ENCODE peak calls at places on chromosome 14, in six cellular contexts. F, M, D, I, J and G are unnamed samples.

GRCh38 chr14:103538291-103539055 is 9.5 kb downstream of the TRMT61A start:
- DNase-seq in F (no peak), M (no peak), D (no peak), I (no peak), J (no peak), G (no peak)

GRCh38 chr14:101598159-101598558 is 36.9 kb downstream of the DIO3 start:
- DNase-seq in F (no peak), M (no peak), D (no peak), I (no peak), J (peak; percentile 3), G (no peak)

GRCh38 chr14:54108481-54109471 is 152.2 kb upstream of the BMP4 start:
- DNase-seq in F (peak; percentile 95), M (no peak), D (peak; percentile 82), I (no peak), J (no peak), G (no peak)

GRCh38 chr14:89504602-89505320 is 87.7 kb upstream of the FOXN3 start:
- DNase-seq in F (peak; percentile 50), M (no peak), D (peak; percentile 84), I (peak; percentile 43), J (no peak), G (no peak)

GRCh38 chr14:92582706-92583452 is 69.3 kb downstream of the RIN3 start:
- DNase-seq in F (no peak), M (no peak), D (no peak), I (no peak), J (no peak), G (no peak)

GRCh38 chr14:100440207-100440631 is 117.1 kb downstream of the SLC25A47 start:
- DNase-seq in F (peak; percentile 73), M (no peak), D (peak; percentile 58), I (peak; percentile 82), J (peak; percentile 74), G (no peak)

GRCh38 chr14:45610303-45610702 is 357.3 kb upstream of the MIS18BP1 start:
- DNase-seq in F (no peak), M (no peak), D (no peak), I (no peak), J (no peak), G (no peak)

GRCh38 chr14:36001936-36002335 is 174.6 kb downstream of the PTCSC3 start:
- DNase-seq in F (no peak), M (no peak), D (no peak), I (no peak), J (no peak), G (no peak)

GRCh38 chr14:104897286-104898194 is 27.1 kb upstream of the PLD4 start:
- DNase-seq in F (no peak), M (no peak), D (no peak), I (no peak), J (peak; percentile 27), G (peak; percentile 61)

GRCh38 chr14:73743431-73743931 is 29.3 kb upstream of the PNMA1 start:
- DNase-seq in F (peak; percentile 38), M (no peak), D (no peak), I (peak; percentile 77), J (no peak), G (no peak)

GRCh38 chr14:90760055-90760444 is 56.2 kb downstream of the TTC7B start:
- DNase-seq in F (no peak), M (no peak), D (no peak), I (no peak), J (no peak), G (no peak)

GRCh38 chr14:32593290-32593942 is 264.3 kb downstream of the AKAP6 start:
- DNase-seq in F (peak; percentile 48), M (no peak), D (peak; percentile 69), I (no peak), J (no peak), G (no peak)

GRCh38 chr14:38207342-38207741 is 362 bp upstream of the SSTR1 start:
- DNase-seq in F (peak; percentile 9), M (no peak), D (no peak), I (no peak), J (no peak), G (no peak)

GRCh38 chr14:92121207-92121669 is 268 bp downstream of the NDUFB1 start:
- DNase-seq in F (peak; percentile 57), M (no peak), D (peak; percentile 43), I (peak; percentile 58), J (no peak), G (no peak)

GRCh38 chr14:67357583-67358354 is 1.8 kb downstream of the ATP6V1D start:
- DNase-seq in F (no peak), M (no peak), D (peak; percentile 30), I (no peak), J (no peak), G (no peak)
- H3K27ac ChIP-seq in F (peak overlapping the region; percentile 34), M (no peak overlapping the region), D (no peak overlapping the region), I (no peak overlapping the region), J (no peak overlapping the region), G (no peak overlapping the region)

GRCh38 chr14:75428230-75429104 is 645 bp downstream of the JDP2 start:
- DNase-seq in F (peak; percentile 44), M (no peak), D (no peak), I (peak; percentile 38), J (peak; percentile 59), G (no peak)
- H3K4me1 ChIP-seq in F (peaks cover 20% of the 10 kb centered on the region), M (peaks cover 61% of the 10 kb centered on the region), D (peaks cover 22% of the 10 kb centered on the region), I (peaks cover 56% of the 10 kb centered on the region), J (peaks cover 22% of the 10 kb centered on the region), G (peaks cover 17% of the 10 kb centered on the region)

GRCh38 chr14:29800961-29801360 is 126.7 kb downstream of the PRKD1 start:
- DNase-seq in F (no peak), M (no peak), D (no peak), I (no peak), J (no peak), G (no peak)

GRCh38 chr14:29799718-29800117 is 127.9 kb downstream of the PRKD1 start:
- DNase-seq in F (no peak), M (no peak), D (no peak), I (no peak), J (no peak), G (no peak)

GRCh38 chr14:29803045-29803444 is 124.6 kb downstream of the PRKD1 start:
- DNase-seq in F (no peak), M (no peak), D (no peak), I (no peak), J (no peak), G (no peak)

GRCh38 chr14:29804481-29804880 is 123.2 kb downstream of the PRKD1 start:
- DNase-seq in F (no peak), M (no peak), D (no peak), I (no peak), J (no peak), G (no peak)

GRCh38 chr14:29802211-29802610 is 125.4 kb downstream of the PRKD1 start:
- DNase-seq in F (no peak), M (no peak), D (no peak), I (no peak), J (no peak), G (no peak)
- TF ChIP-seq CTCF in F (no peak), M (no peak), D (no peak), I (no peak), J (no peak), G (no peak)

GRCh38 chr14:59332727-59333126 is 132.5 kb downstream of the GPR135 start:
- DNase-seq in F (peak; percentile 76), M (no peak), D (peak; percentile 97), I (peak; percentile 29), J (no peak), G (no peak)
- H3K27ac ChIP-seq in F (peak overlapping the region; percentile 83), M (peak overlapping the region; percentile 69), D (peak overlapping the region; percentile 63), I (peak overlapping the region; percentile 21), J (no peak overlapping the region), G (peak overlapping the region; percentile 71)

GRCh38 chr14:52049271-52049670 is 19.6 kb downstream of the NID2 start:
- DNase-seq in F (no peak), M (no peak), D (no peak), I (no peak), J (no peak), G (no peak)
- H3K4me1 ChIP-seq in F (peaks cover 88% of the 10 kb centered on the region), M (peaks cover 84% of the 10 kb centered on the region), D (peaks cover 61% of the 10 kb centered on the region), I (no peaks in the 10 kb centered on the region), J (peaks cover 7% of the 10 kb centered on the region), G (peaks cover 50% of the 10 kb centered on the region)

GRCh38 chr14:28754209-28754985 is 12.2 kb upstream of the FOXG1 start:
- DNase-seq in F (peak; percentile 66), M (no peak), D (peak; percentile 48), I (no peak), J (no peak), G (no peak)

GRCh38 chr14:28755198-28755794 is 11.3 kb upstream of the FOXG1 start:
- DNase-seq in F (no peak), M (no peak), D (no peak), I (no peak), J (no peak), G (no peak)

GRCh38 chr14:28746247-28746646 is 20.3 kb upstream of the FOXG1 start:
- DNase-seq in F (no peak), M (no peak), D (no peak), I (no peak), J (no peak), G (no peak)

GRCh38 chr14:28755930-28756895 is 10.4 kb upstream of the FOXG1 start:
- DNase-seq in F (no peak), M (no peak), D (no peak), I (no peak), J (no peak), G (no peak)

DNA sequence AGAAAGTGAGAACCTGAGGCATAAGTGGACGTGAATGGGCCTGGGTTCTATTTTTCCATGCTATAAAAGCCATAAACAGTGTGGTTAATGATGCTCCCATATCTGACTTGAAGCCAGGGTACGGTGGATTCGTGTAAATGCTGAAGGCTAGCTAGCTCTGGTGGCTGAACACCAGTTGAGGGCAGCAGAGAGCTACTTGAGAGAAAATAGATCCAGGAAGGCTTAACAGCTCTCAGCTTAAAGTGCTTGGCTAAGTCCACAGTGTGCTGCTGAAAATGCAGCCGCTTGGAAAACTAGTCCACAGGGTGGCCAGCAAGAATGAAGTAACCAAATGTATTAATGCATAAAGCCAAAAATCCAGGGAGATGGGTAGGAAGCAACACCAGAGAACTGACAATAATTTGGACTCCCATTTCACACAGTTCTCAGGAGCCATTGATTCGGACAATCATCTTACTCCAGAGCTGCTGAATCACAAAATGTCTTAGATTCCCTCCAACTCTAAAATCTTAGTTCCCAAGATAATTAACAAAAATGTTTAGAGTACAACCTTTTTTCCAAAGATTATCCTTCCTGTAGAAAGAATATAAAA is 15.0 kb upstream of the FOXG1 start:
- DNase-seq in F (peak; percentile 75), M (no peak), D (peak; percentile 49), I (no peak), J (no peak), G (no peak)
- TF ChIP-seq CTCF in F (peak; percentile 82), M (peak; percentile 35), D (peak; percentile 63), I (peak; percentile 32), J (peak; percentile 51), G (peak; percentile 22)